ENCODE peak calls at places on chromosomes 4 and X, in five cellular contexts. G, K, C, V and H are unnamed samples.

GRCh38 chr4:26069218-26069617 is 155.2 kb downstream of the SMIM20 start:
- DNase-seq in V (no peak), C (no peak), K (no peak), G (no peak), H (no peak)

GRCh38 chr4:15149842-15150592 is 147.7 kb downstream of the CPEB2 start:
- DNase-seq in V (peak; percentile 94), K (peak; percentile 86), C (peak; percentile 89), G (no peak), H (peak; percentile 78)

GRCh38 chr4:150934022-150934421 is 81.1 kb downstream of the LRBA start:
- DNase-seq in V (no peak), C (no peak), K (no peak), G (no peak), H (no peak)

GRCh38 chr4:166827167-166827566 is 407.1 kb downstream of the SPOCK3 start:
- DNase-seq in G (no peak), K (no peak), V (no peak), C (no peak), H (no peak)

GRCh38 chr4:80045831-80046230 is 27.2 kb downstream of the ANTXR2 start:
- DNase-seq in C (no peak), G (no peak), K (no peak), V (no peak), H (no peak)

GRCh38 chr4:56857601-56858301 is 36.2 kb upstream of the SPINK2 start:
- DNase-seq in C (no peak), G (no peak), V (no peak), K (no peak), H (no peak)

GRCh38 chrX:19212037-19212436 is 89.8 kb upstream of the ADGRG2 start:
- DNase-seq in V (no peak), C (no peak), G (no peak), K (no peak), H (no peak)

GRCh38 chrX:32839781-32840180 is 371.6 kb downstream of the DMD start:
- DNase-seq in K (no peak), C (no peak), G (no peak), V (no peak), H (no peak)

GRCh38 chr4:98204236-98204553 is 57.0 kb upstream of the RAP1GDS1 start:
- DNase-seq in V (no peak), K (no peak), C (no peak), G (no peak), H (no peak)

GRCh38 chr4:108172231-108172779 is 3.6 kb upstream of the LEF1 start:
- DNase-seq in V (no peak), C (peak; percentile 30), K (no peak), G (peak; percentile 28), H (peak; percentile 6)
- H3K4me1 ChIP-seq in V (no peaks in the 10 kb centered on the region), C (peaks cover 15% of the 10 kb centered on the region), K (peaks cover 43% of the 10 kb centered on the region), G (peaks cover 39% of the 10 kb centered on the region), H (peaks cover 31% of the 10 kb centered on the region)

DNA sequence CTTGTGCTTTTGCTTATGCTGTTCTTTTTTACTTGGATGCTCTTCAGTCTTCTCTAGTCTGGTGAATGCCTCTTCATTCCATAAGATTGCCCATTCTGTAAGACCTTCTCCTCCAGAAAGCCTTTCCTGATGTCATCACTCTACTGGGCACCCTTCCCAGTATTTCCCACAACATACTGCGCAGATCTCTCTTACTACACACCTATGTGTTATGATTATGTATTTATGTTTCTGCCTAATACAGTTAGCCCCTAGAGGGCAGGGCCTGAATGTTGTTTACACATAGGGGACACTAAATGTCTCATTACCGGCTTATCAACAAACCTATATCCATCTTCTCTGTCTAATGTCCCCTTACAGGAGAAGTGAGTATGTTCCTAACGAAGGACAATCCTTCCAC is 21.1 kb downstream of the AIFM1 start:
- DNase-seq in G (no peak), V (no peak), C (no peak), K (no peak), H (no peak)
- TF ChIP-seq CTCF in G (no peak), V (no peak), C (no peak), K (no peak), H (no peak)

GRCh38 chr4:112276113-112276512 is 9.6 kb downstream of the TIFA start:
- DNase-seq in V (no peak), K (no peak), C (no peak), G (no peak), H (no peak)

GRCh38 chr4:112277705-112278448 is 7.8 kb downstream of the TIFA start:
- DNase-seq in C (no peak), K (no peak), V (no peak), G (no peak), H (no peak)

GRCh38 chr4:112274959-112275358 is 10.7 kb downstream of the TIFA start:
- DNase-seq in V (no peak), C (no peak), K (no peak), G (no peak), H (no peak)

GRCh38 chr4:112279025-112279881 is 6.5 kb downstream of the TIFA start:
- DNase-seq in K (no peak), C (no peak), V (no peak), G (no peak), H (no peak)

DNA sequence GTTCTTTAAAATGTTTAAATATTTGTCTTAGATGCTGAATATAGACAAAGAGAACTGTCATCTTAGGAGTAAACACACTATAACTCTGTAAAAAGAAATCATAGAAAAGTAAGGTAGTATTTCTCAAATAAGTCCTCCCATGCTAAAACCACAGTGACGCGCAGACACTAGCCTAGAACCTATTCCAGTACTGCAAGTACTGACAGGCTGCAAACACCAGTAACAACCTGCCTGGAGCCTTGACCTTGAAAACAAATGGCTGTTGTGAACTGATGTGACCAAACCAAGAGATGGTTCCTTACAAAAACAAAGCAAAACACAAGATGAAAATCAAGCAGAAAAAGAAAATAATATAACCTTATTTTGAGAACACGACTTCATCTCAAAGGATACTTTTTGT is 8.5 kb downstream of the TIFA start:
- DNase-seq in C (no peak), K (no peak), G (no peak), V (no peak), H (no peak)
- H3K4me1 ChIP-seq in C (peaks cover 13% of the 10 kb centered on the region), K (peaks cover 32% of the 10 kb centered on the region), G (no peaks in the 10 kb centered on the region), V (no peaks in the 10 kb centered on the region), H (peaks cover 4% of the 10 kb centered on the region)

DNA sequence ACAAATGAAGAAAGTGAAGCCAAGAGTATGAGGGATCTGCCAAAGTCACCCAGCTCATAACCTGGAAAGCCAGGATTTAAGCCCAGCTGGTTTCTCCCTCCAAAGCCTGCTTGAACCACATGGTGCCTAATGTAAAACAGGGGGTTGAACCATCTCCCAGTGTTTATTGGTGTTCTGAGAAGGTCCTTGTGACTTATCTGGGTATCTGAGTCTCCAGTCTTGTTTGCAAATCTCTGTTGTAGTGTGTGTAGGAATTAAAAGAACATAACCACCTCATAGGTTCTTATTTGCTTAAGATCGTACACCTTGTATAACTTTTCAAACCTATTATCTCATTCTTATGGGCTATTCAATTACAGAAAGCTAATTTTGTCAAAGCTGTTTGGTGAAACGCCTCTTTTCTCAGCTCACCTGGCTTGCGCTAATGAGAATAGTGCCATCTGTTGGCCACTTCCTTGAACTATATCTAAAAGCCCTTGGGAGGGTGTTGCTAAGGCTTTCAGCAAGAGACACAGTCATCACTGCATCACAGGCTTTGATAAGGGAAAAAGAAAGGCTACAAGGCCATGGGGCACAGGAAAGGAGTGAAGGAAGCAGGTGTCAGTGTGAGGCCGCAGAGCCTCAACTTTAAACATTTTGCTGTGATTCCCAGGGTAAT is 34.0 kb downstream of the ETDB start:
- DNase-seq in K (no peak), V (no peak), G (peak; percentile 27), C (no peak), H (no peak)
- TF ChIP-seq CTCF in K (peak; percentile 61), V (peak; percentile 56), G (peak; percentile 60), C (peak; percentile 53), H (peak; percentile 49)

DNA sequence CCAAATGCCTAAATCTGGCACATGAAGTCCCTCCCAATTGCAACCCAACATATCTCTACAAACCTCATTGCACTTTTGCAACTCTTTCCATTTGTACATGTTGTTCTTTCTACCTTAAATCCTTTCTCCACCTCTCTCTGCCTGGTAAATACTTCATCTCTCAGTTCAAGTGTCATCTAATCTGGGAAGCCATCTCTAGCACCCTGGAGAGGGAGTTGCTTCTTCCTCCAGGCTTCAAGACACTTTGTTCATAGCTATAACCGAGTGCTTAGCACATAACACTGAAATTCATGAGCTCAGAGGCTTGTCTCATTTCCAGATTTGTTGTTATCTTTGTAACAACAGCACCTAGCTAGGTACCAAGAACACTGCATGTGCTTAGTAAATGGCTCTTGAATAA is 114.8 kb upstream of the NAP1L5 start:
- DNase-seq in K (no peak), C (no peak), V (no peak), G (no peak), H (no peak)
- H3K4me1 ChIP-seq in K (peaks cover 80% of the 10 kb centered on the region), C (peaks cover 51% of the 10 kb centered on the region), V (peaks cover 5% of the 10 kb centered on the region), G (no peaks in the 10 kb centered on the region), H (peaks cover 35% of the 10 kb centered on the region)

GRCh38 chr4:184312126-184312525 is 94.5 kb upstream of the ENPP6 start:
- DNase-seq in K (no peak), C (no peak), V (no peak), G (no peak), H (no peak)

GRCh38 chr4:184313058-184313709 is 95.5 kb upstream of the ENPP6 start:
- DNase-seq in V (no peak), G (no peak), C (no peak), K (no peak), H (no peak)

GRCh38 chr4:184309241-184310170 is 91.8 kb upstream of the ENPP6 start:
- DNase-seq in V (no peak), G (no peak), K (no peak), C (no peak), H (no peak)

GRCh38 chr4:184310881-184311709 is 93.4 kb upstream of the ENPP6 start:
- DNase-seq in C (peak; percentile 64), V (peak; percentile 68), K (peak; percentile 36), G (no peak), H (peak; percentile 26)

GRCh38 chr4:184310171-184310567 is 92.5 kb upstream of the ENPP6 start:
- DNase-seq in V (peak; percentile 70), C (no peak), G (peak; percentile 25), K (no peak), H (no peak)
- TF ChIP-seq CTCF in V (peak; percentile 10), C (peak; percentile 25), G (no peak), K (peak; percentile 38), H (no peak)

DNA sequence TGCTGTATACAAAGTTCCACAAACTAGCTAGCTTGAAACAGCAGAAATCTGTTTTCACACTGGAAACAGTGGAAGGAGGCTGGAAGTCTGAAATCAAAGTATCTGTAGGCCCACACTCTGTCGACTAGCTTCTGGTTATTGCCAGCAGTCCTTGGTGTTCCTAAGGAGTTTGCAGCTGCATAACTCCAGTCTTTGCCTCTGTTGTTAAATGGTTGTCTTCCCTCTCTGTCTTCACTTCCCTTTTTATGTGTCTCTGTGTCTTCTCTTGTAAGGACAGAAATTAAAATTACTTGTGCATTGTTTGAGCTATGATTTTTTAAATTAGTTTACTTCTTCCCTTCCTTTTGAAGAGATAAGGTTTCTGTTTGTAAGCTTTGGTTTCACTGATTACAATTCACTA is 8.2 kb downstream of the MTHFD2L start:
- DNase-seq in C (no peak), V (no peak), K (no peak), G (no peak), H (no peak)
- H3K4me1 ChIP-seq in C (peaks cover 18% of the 10 kb centered on the region), V (no peaks in the 10 kb centered on the region), K (peaks cover 15% of the 10 kb centered on the region), G (no peaks in the 10 kb centered on the region), H (no peaks in the 10 kb centered on the region)

GRCh38 chrX:152212969-152213368 is 74.6 kb upstream of the MAGEA10 start:
- DNase-seq in G (no peak), V (no peak), C (no peak), K (no peak), H (no peak)
- TF ChIP-seq CTCF in G (no peak), V (no peak), C (no peak), K (no peak), H (no peak)

GRCh38 chr4:48037117-48037462 is 20.5 kb downstream of the NIPAL1 start:
- DNase-seq in K (no peak), V (no peak), C (no peak), G (no peak), H (no peak)
- H3K4me1 ChIP-seq in K (peaks cover 7% of the 10 kb centered on the region), V (no peaks in the 10 kb centered on the region), C (peaks cover 6% of the 10 kb centered on the region), G (no peaks in the 10 kb centered on the region), H (no peaks in the 10 kb centered on the region)